ENCODE peak calls at places on chromosomes 11 and 22, in five cellular contexts. C, W, H, N and Z are unnamed samples.

GRCh38 chr11:65215441-65216076 is 33.8 kb downstream of the CAPN1 start:
- DNase-seq in N (no peak), H (no peak), W (no peak), C (no peak), Z (no peak)

GRCh38 chr11:108536783-108537182 is 38.6 kb upstream of the POGLUT3 start:
- DNase-seq in W (no peak), H (no peak), C (no peak), N (no peak), Z (no peak)

GRCh38 chr11:19553683-19554333 is 158.8 kb upstream of the NAV2 start:
- DNase-seq in C (peak; percentile 81), N (peak; percentile 85), W (peak; percentile 28), H (peak; percentile 77), Z (peak; percentile 84)

GRCh38 chr22:23282089-23282501 is 101.8 kb downstream of the BCR start:
- DNase-seq in N (peak; percentile 89), H (peak; percentile 90), C (peak; percentile 70), W (no peak), Z (no peak)

GRCh38 chr11:789951-790350 is at the start of gene CEND1:
- DNase-seq in N (no peak), C (peak; percentile 49), H (peak; percentile 34), W (no peak), Z (no peak)

GRCh38 chr11:8318536-8318935 is 54.9 kb upstream of the LMO1 start:
- DNase-seq in N (no peak), H (no peak), W (no peak), C (no peak), Z (no peak)

GRCh38 chr11:102806296-102806695 is 8.3 kb upstream of the MMP1 start:
- DNase-seq in W (no peak), C (peak; percentile 71), H (no peak), N (no peak), Z (no peak)

GRCh38 chr11:46279393-46280099 is 2.1 kb downstream of the CREB3L1 start:
- DNase-seq in H (peak; percentile 74), C (peak; percentile 83), W (no peak), N (peak; percentile 62), Z (no peak)

GRCh38 chr22:26995222-26995621 is 337.8 kb downstream of the MIAT start:
- DNase-seq in H (no peak), C (peak; percentile 2), W (no peak), N (peak; percentile 81), Z (no peak)

GRCh38 chr11:119493712-119494111 is 70.7 kb upstream of the THY1 start:
- DNase-seq in H (peak; percentile 40), N (peak; percentile 37), C (peak; percentile 36), W (no peak), Z (no peak)

GRCh38 chr11:46808804-46809431 is 37.2 kb downstream of the CKAP5 start:
- DNase-seq in W (no peak), H (peak; percentile 72), N (no peak), C (peak; percentile 58), Z (no peak)

GRCh38 chr11:116421529-116422185 is 351.1 kb downstream of the BUD13 start:
- DNase-seq in C (no peak), W (no peak), N (no peak), H (no peak), Z (no peak)

GRCh38 chr22:32355760-32356159 is 1.9 kb upstream of the RFPL3 start:
- DNase-seq in H (no peak), W (no peak), N (no peak), C (no peak), Z (no peak)

GRCh38 chr11:34549271-34549670 is 35.7 kb upstream of the ELF5 start:
- DNase-seq in W (no peak), C (no peak), H (no peak), N (no peak), Z (no peak)